ENCODE peak calls at places on chromosomes 6 and 20, in seven cellular contexts. Z, J, B, Y, D, E and W are unnamed samples.

GRCh38 chr20:45902199-45902701 is 9.7 kb downstream of the PLTP start:
- DNase-seq in E (no peak), J (no peak), D (no peak), Z (no peak), Y (no peak), B (no peak), W (no peak)

GRCh38 chr6:165889636-165890403 is 226.8 kb upstream of the PDE10A start:
- DNase-seq in E (peak), B (peak), Y (peak), Z (no peak), J (no peak), D (peak), W (no peak)

GRCh38 chr20:6769953-6770831 is 2.7 kb downstream of the BMP2 start:
- DNase-seq in B (peak), Z (no peak), J (no peak), D (no peak), E (peak), Y (no peak), W (no peak)

GRCh38 chr20:58131581-58132142 is 96.8 kb downstream of the ANKRD60 start:
- DNase-seq in B (no peak), D (no peak), Z (no peak), J (no peak), E (no peak), Y (peak), W (no peak)

GRCh38 chr20:37407117-37407566 is 61.2 kb downstream of the SRC start:
- DNase-seq in Y (no peak), D (no peak), B (no peak), E (no peak), Z (no peak), J (no peak), W (no peak)

GRCh38 chr6:35073766-35074471 is 67.2 kb downstream of the TCP11 start:
- DNase-seq in B (no peak), J (no peak), Y (no peak), D (no peak), E (no peak), Z (no peak), W (no peak)

GRCh38 chr20:32230707-32231106 is 23.0 kb downstream of the POFUT1 start:
- DNase-seq in B (no peak), Z (no peak), E (no peak), D (no peak), J (no peak), Y (no peak), W (no peak)

GRCh38 chr20:31567380-31567720 is 37.7 kb upstream of the ID1 start:
- DNase-seq in D (no peak), B (no peak), Z (no peak), E (no peak), J (no peak), Y (no peak), W (no peak)

GRCh38 chr20:4813839-4814695 is 92.4 kb downstream of the PRND start:
- DNase-seq in E (peak), B (peak), Y (no peak), J (peak), D (peak), Z (peak), W (peak)